ENCODE peak calls at places on chromosomes 1 and 21, in four cellular contexts. One of them, this sample, is unnamed. For H3K4me1, the result is how much of the 10 kb centered on the place peaks cover.

GRCh38 chr1:226717256-226717909 is 21.7 kb downstream of the ITPKB start:
- DNase-seq in mammary epithelial cell: no peak
- DNase-seq in breast epithelium: no peak
- DNase-seq in HCT116: no peak
- DNase-seq in this sample: no peak

GRCh38 chr1:61481313-61481712 is 243.6 kb downstream of the TM2D1 start:
- DNase-seq in mammary epithelial cell: peak
- DNase-seq in breast epithelium: no peak
- DNase-seq in HCT116: no peak
- DNase-seq in this sample: no peak

GRCh38 chr1:200738733-200739498 is at the start of gene CAMSAP2:
- DNase-seq in mammary epithelial cell: peak
- DNase-seq in breast epithelium: peak
- DNase-seq in HCT116: peak
- DNase-seq in this sample: peak

GRCh38 chr1:66519988-66520387 is 14.0 kb upstream of the SGIP1 start:
- DNase-seq in mammary epithelial cell: no peak
- DNase-seq in breast epithelium: no peak
- DNase-seq in HCT116: no peak
- DNase-seq in this sample: no peak

GRCh38 chr1:40708750-40709099 is 17.2 kb downstream of the NFYC start:
- DNase-seq in mammary epithelial cell: no peak
- DNase-seq in breast epithelium: no peak
- DNase-seq in HCT116: peak
- DNase-seq in this sample: no peak

GRCh38 chr1:43799656-43800629 is 92.6 kb downstream of the ST3GAL3 start:
- DNase-seq in mammary epithelial cell: no peak
- DNase-seq in breast epithelium: no peak
- DNase-seq in HCT116: no peak
- DNase-seq in this sample: no peak

GRCh38 chr21:34519694-34520093 is 7.7 kb upstream of the KCNE1 start:
- DNase-seq in mammary epithelial cell: no peak
- DNase-seq in breast epithelium: no peak
- DNase-seq in HCT116: no peak
- DNase-seq in this sample: no peak

GRCh38 chr1:115217150-115218033 is 120.7 kb downstream of the NGF start:
- DNase-seq in mammary epithelial cell: no peak
- DNase-seq in breast epithelium: no peak
- DNase-seq in HCT116: no peak
- DNase-seq in this sample: no peak

GRCh38 chr1:184943998-184944397 is 30.3 kb downstream of the NIBAN1 start:
- DNase-seq in mammary epithelial cell: no peak
- DNase-seq in breast epithelium: no peak
- DNase-seq in HCT116: no peak
- DNase-seq in this sample: no peak

GRCh38 chr1:45929257-45929687 is 125.9 kb downstream of the MAST2 start:
- DNase-seq in mammary epithelial cell: peak
- DNase-seq in breast epithelium: no peak
- DNase-seq in HCT116: peak
- DNase-seq in this sample: no peak

GRCh38 chr1:172566196-172566997 is 33.4 kb downstream of the SUCO start:
- DNase-seq in mammary epithelial cell: no peak
- DNase-seq in breast epithelium: no peak
- DNase-seq in HCT116: no peak
- DNase-seq in this sample: no peak

GRCh38 chr1:203557958-203558760 is 64.2 kb downstream of the OPTC start:
- DNase-seq in mammary epithelial cell: peak
- DNase-seq in breast epithelium: no peak
- DNase-seq in HCT116: no peak
- DNase-seq in this sample: no peak

GRCh38 chr1:7582439-7582972 is 188.6 kb upstream of the VAMP3 start:
- DNase-seq in mammary epithelial cell: no peak
- DNase-seq in breast epithelium: no peak
- DNase-seq in HCT116: no peak
- DNase-seq in this sample: no peak

GRCh38 chr1:98030483-98030882 is 109.6 kb upstream of the DPYD start:
- DNase-seq in mammary epithelial cell: peak
- DNase-seq in breast epithelium: no peak
- DNase-seq in HCT116: no peak
- DNase-seq in this sample: no peak

GRCh38 chr1:98277111-98277510 is 356.3 kb upstream of the DPYD start:
- DNase-seq in mammary epithelial cell: peak
- DNase-seq in breast epithelium: no peak
- DNase-seq in HCT116: no peak
- DNase-seq in this sample: no peak

GRCh38 chr21:37618081-37618480 is 251.5 kb downstream of the DYRK1A start:
- DNase-seq in mammary epithelial cell: no peak
- DNase-seq in breast epithelium: no peak
- DNase-seq in HCT116: no peak
- DNase-seq in this sample: no peak
- H3K4me1 ChIP-seq in mammary epithelial cell: under half
- H3K4me1 ChIP-seq in breast epithelium: under half
- H3K4me1 ChIP-seq in HCT116: under half
- H3K4me1 ChIP-seq in this sample: under half

GRCh38 chr1:24319962-24320361 is 805 bp downstream of the GRHL3 start:
- DNase-seq in mammary epithelial cell: no peak
- DNase-seq in breast epithelium: no peak
- DNase-seq in HCT116: no peak
- DNase-seq in this sample: no peak
- H3K4me3 ChIP-seq in mammary epithelial cell: peak
- H3K4me3 ChIP-seq in breast epithelium: peak
- H3K4me3 ChIP-seq in HCT116: peak
- H3K4me3 ChIP-seq in this sample: no peak

DNA sequence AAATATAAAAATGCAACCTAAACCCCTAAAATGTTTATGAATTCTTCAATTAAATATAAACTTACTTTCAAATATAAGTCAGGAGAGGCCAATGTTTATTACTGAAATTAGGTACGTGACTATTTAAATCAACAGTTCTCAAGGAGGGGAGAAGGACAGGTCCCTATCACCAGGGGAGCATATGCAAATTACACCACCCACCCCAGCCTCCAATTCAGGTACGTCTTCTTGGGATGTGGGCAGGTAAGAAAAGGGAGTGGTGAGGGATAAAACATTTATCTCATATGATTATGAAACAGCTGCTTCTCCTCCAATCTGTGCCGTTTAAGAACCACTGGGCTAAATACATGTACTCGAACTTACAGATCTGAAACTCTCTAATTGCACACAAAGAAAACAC is 3.4 kb downstream of the COP1 start:
- DNase-seq in mammary epithelial cell: no peak
- DNase-seq in breast epithelium: no peak
- DNase-seq in HCT116: no peak
- DNase-seq in this sample: no peak
- H3K4me1 ChIP-seq in mammary epithelial cell: under half
- H3K4me1 ChIP-seq in breast epithelium: under half
- H3K4me1 ChIP-seq in HCT116: under half
- H3K4me1 ChIP-seq in this sample: under half

GRCh38 chr1:230185076-230186001 is 118.3 kb downstream of the GALNT2 start:
- DNase-seq in mammary epithelial cell: no peak
- DNase-seq in breast epithelium: no peak
- DNase-seq in HCT116: no peak
- DNase-seq in this sample: no peak
- H3K4me3 ChIP-seq in mammary epithelial cell: no peak
- H3K4me3 ChIP-seq in breast epithelium: no peak
- H3K4me3 ChIP-seq in HCT116: no peak
- H3K4me3 ChIP-seq in this sample: no peak

GRCh38 chr1:47930215-47930885 is 66.8 kb downstream of the TRABD2B start:
- DNase-seq in mammary epithelial cell: no peak
- DNase-seq in breast epithelium: no peak
- DNase-seq in HCT116: no peak
- DNase-seq in this sample: no peak
- H3K4me1 ChIP-seq in mammary epithelial cell: under half
- H3K4me1 ChIP-seq in breast epithelium: under half
- H3K4me1 ChIP-seq in HCT116: under half
- H3K4me1 ChIP-seq in this sample: under half

GRCh38 chr1:211932581-211933010 is 102.0 kb upstream of the LPGAT1 start:
- DNase-seq in mammary epithelial cell: no peak
- DNase-seq in breast epithelium: no peak
- DNase-seq in HCT116: no peak
- DNase-seq in this sample: no peak
- H3K4me3 ChIP-seq in mammary epithelial cell: no peak
- H3K4me3 ChIP-seq in breast epithelium: no peak
- H3K4me3 ChIP-seq in HCT116: no peak
- H3K4me3 ChIP-seq in this sample: no peak

GRCh38 chr1:234718509-234719453 is 108.8 kb upstream of the IRF2BP2 start:
- DNase-seq in mammary epithelial cell: no peak
- DNase-seq in breast epithelium: no peak
- DNase-seq in HCT116: no peak
- DNase-seq in this sample: no peak
- H3K4me1 ChIP-seq in mammary epithelial cell: under half
- H3K4me1 ChIP-seq in breast epithelium: under half
- H3K4me1 ChIP-seq in HCT116: under half
- H3K4me1 ChIP-seq in this sample: under half

DNA sequence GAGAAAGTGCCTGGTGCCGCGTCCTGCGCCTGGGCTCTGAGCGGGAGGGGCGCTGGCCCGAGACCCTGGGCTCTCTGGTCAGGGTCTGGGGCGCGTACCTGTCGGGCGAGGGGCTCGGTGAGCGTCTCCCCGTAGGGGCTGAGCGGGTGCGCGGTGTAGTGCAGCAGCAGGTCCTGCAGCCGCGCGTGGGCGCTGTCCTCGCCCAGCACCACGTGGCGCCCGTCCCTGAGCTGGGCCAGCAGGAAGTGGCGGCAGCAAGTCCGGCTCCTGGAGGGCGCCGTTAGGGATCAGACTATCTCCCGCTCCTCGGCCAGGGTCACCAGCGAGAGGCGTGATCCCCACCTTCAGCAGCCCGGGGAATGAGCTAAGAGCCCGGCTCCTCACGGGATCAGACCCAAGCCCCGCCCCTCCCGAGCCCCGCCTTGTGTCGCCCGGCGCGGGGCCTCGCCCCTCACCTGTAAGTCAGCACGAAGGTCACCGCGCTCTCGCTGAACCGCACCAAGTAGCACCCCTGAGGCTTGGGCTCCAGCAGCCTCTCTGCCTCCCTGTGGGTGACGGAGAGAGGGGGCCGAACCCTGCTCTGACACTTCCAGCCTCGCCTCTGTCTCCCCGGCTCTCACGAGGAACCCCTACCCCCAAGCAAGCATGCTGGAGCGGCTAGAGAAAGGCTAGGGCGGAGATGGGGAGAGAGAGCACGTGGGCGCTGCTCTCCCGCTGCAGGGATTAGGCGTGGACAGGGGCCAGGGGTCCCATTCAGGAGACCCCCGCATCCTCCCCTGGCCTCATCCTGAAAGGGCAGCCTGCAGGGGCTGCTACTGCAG is 2.7 kb downstream of the SH2D2A start:
- DNase-seq in mammary epithelial cell: no peak
- DNase-seq in breast epithelium: peak
- DNase-seq in HCT116: peak
- DNase-seq in this sample: peak
- H3K4me3 ChIP-seq in mammary epithelial cell: peak
- H3K4me3 ChIP-seq in breast epithelium: peak
- H3K4me3 ChIP-seq in HCT116: peak
- H3K4me3 ChIP-seq in this sample: peak

This sample was measured in CD8-positive, alpha-beta T cell.